ENCODE peak calls at places on chromosomes 2 and 18, in seven cellular contexts. I is cardiac septum; X is stimulated activated CD8-positive, alpha-beta memory T cell treated with anti-CD3 and anti-CD28 coated beads, Interleukin-4, amount 100 ng/mL, for 1 hour; U is brain microvascular endothelial cell; G is CD8-positive, alpha-beta memory T cell; F is LHCN-M2; A is naive B cell. R is an unnamed sample.

GRCh38 chr2:37827911-37828411 is 97.1 kb upstream of the RMDN2 start:
- DNase-seq in U (peak; percentile 63), A (no peak), I (peak; percentile 80), F (peak; percentile 89), X (no peak), G (no peak), R (no peak)

GRCh38 chr2:238080518-238080917 is 19.6 kb upstream of the ESPNL start:
- DNase-seq in U (no peak), G (no peak), A (no peak), I (no peak), X (no peak), F (no peak), R (no peak)

GRCh38 chr2:239598011-239598731 is 197.4 kb upstream of the HDAC4 start:
- DNase-seq in X (no peak), F (no peak), A (no peak), I (no peak), G (no peak), U (no peak), R (no peak)

GRCh38 chr2:196331143-196331542 is 159.8 kb upstream of the STK17B start:
- DNase-seq in U (peak; percentile 77), X (no peak), I (no peak), A (no peak), G (no peak), F (peak; percentile 73), R (no peak)

GRCh38 chr2:47201224-47201623 is 46.1 kb upstream of the STPG4 start:
- DNase-seq in A (no peak), X (no peak), I (no peak), G (no peak), F (peak; percentile 75), U (no peak), R (no peak)

GRCh38 chr2:222355860-222356259 is 57.1 kb upstream of the PAX3 start:
- DNase-seq in F (no peak), G (no peak), A (no peak), I (no peak), U (no peak), X (no peak), R (no peak)

GRCh38 chr18:44536041-44536440 is 144.6 kb upstream of the SETBP1 start:
- DNase-seq in X (no peak), A (no peak), U (peak; percentile 47), I (no peak), G (no peak), F (peak; percentile 76), R (no peak)

GRCh38 chr2:113961000-113961399 is 71.1 kb downstream of the ACTR3 start:
- DNase-seq in G (no peak), A (no peak), U (no peak), X (no peak), I (no peak), F (no peak), R (no peak)

GRCh38 chr2:191050640-191050987 is 36.6 kb upstream of the STAT1 start:
- DNase-seq in F (peak; percentile 81), U (peak; percentile 75), A (no peak), G (no peak), I (no peak), X (no peak), R (no peak)

GRCh38 chr2:167853717-167854116 is 393.7 kb downstream of the STK39 start:
- DNase-seq in F (no peak), X (no peak), G (no peak), I (no peak), U (no peak), A (no peak), R (no peak)

GRCh38 chr2:237704476-237705224 is 77.3 kb downstream of the LRRFIP1 start:
- DNase-seq in G (no peak), X (no peak), U (no peak), A (no peak), I (no peak), F (peak; percentile 73), R (no peak)

GRCh38 chr18:26981373-26982082 is 116.0 kb upstream of the AQP4 start:
- DNase-seq in G (no peak), F (no peak), U (no peak), A (no peak), I (no peak), X (no peak), R (no peak)

GRCh38 chr2:11833601-11834000 is 87.2 kb downstream of the LPIN1 start:
- DNase-seq in A (no peak), G (no peak), U (peak; percentile 31), X (no peak), F (no peak), I (no peak), R (no peak)

GRCh38 chr2:225124311-225124832 is 82.1 kb upstream of the DOCK10 start:
- DNase-seq in A (no peak), G (no peak), F (no peak), I (no peak), X (no peak), U (no peak), R (no peak)

GRCh38 chr2:69087211-69087911 is 74.4 kb downstream of the ANTXR1 start:
- DNase-seq in A (no peak), I (no peak), F (no peak), X (no peak), G (no peak), U (no peak), R (no peak)

GRCh38 chr18:26133652-26134051 is at the start of gene PSMA8:
- DNase-seq in F (no peak), U (no peak), G (peak; percentile 60), I (no peak), X (peak; percentile 6), A (peak; percentile 42), R (no peak)

GRCh38 chr2:201774546-201774945 is 6.2 kb downstream of the ALS2 start:
- DNase-seq in U (no peak), G (no peak), X (no peak), I (no peak), F (no peak), A (no peak), R (no peak)

GRCh38 chr2:86049529-86049928 is 56.2 kb downstream of the POLR1A start:
- DNase-seq in A (no peak), I (peak; percentile 22), U (no peak), F (no peak), X (no peak), G (no peak), R (no peak)

GRCh38 chr2:121211689-121212151 is 73.3 kb downstream of the TFCP2L1 start:
- DNase-seq in U (no peak), I (no peak), A (no peak), F (no peak), X (no peak), G (no peak), R (no peak)

GRCh38 chr2:101188683-101189405 is 37.7 kb upstream of the TBC1D8 start:
- DNase-seq in X (no peak), F (peak; percentile 39), U (peak; percentile 20), A (no peak), I (no peak), G (no peak), R (no peak)

GRCh38 chr18:5158587-5158986 is 38.5 kb downstream of the AKAIN1 start:
- DNase-seq in G (no peak), U (no peak), A (no peak), F (no peak), I (no peak), X (no peak), R (no peak)

GRCh38 chr2:239773377-239774141 is 251.6 kb downstream of the NDUFA10 start:
- DNase-seq in F (no peak), U (no peak), A (no peak), X (no peak), G (no peak), I (no peak), R (no peak)

GRCh38 chr2:28322051-28322450 is 70.6 kb upstream of the FOSL2 start:
- DNase-seq in I (no peak), A (no peak), F (no peak), X (no peak), G (no peak), U (no peak), R (no peak)

GRCh38 chr2:11977766-11978524 is 231.5 kb downstream of the LPIN1 start:
- DNase-seq in A (no peak), U (no peak), X (no peak), F (no peak), G (no peak), I (no peak), R (no peak)

GRCh38 chr2:158953454-158953853 is 15.0 kb upstream of the TANC1 start:
- DNase-seq in U (peak; percentile 71), G (no peak), X (no peak), I (no peak), F (no peak), A (no peak), R (no peak)

R was measured in KG1.